ENCODE peak calls at places on chromosomes 16 and 17, in eight cellular contexts. F is progenitor cell of endocrine pancreas; O is NCI-H446 treated with DMSO at 0.1 percent for 48 hours; X is fibroblast of pulmonary artery; Y is activated T-helper 2 cell treated with anti-CD3 and anti-CD28 coated beads, Interferon-gamma antibody, Interleukin-2, Interleukin-4, amounts not matched to agents 10 μg/mL and 5 μg/mL and 100 μg/mL, durations not matched to agents 14 hours and 24 hours and 36 hours; B is activated CD8-positive, alpha-beta memory T cell treated with anti-CD3 and anti-CD28 coated beads for 1 hour; G is pancreas; J is ascending aorta. W is an unnamed sample.

GRCh38 chr17:77393274-77393600 is 252.5 kb downstream of the SEC14L1 start:
- DNase-seq in F (no peak), O (no peak), X (no peak), Y (no peak), B (no peak), G (no peak), J (no peak), W (no peak)

GRCh38 chr16:4098496-4098895 is 17.7 kb downstream of the ADCY9 start:
- DNase-seq in F (no peak), O (no peak), X (peak), Y (no peak), B (no peak), G (no peak), J (no peak), W (no peak)

GRCh38 chr17:59753522-59754467 is 46.3 kb downstream of the VMP1 start:
- DNase-seq in F (no peak), O (peak), X (peak), Y (no peak), B (no peak), G (no peak), J (no peak), W (no peak)

GRCh38 chr17:49585422-49586027 is 9.9 kb downstream of the NXPH3 start:
- DNase-seq in F (no peak), O (no peak), X (no peak), Y (no peak), B (no peak), G (no peak), J (no peak), W (no peak)

GRCh38 chr17:44081681-44082080 is 11.1 kb downstream of the G6PC3 start:
- DNase-seq in F (no peak), O (no peak), X (no peak), Y (no peak), B (no peak), G (no peak), J (no peak), W (no peak)

GRCh38 chr17:59151591-59151990 is 3.4 kb downstream of the SKA2 start:
- DNase-seq in F (no peak), O (no peak), X (peak), Y (no peak), B (no peak), G (no peak), J (no peak), W (no peak)

GRCh38 chr16:58511933-58512815 is 3.1 kb upstream of the SETD6 start:
- DNase-seq in F (peak), O (no peak), X (peak), Y (peak), B (peak), G (peak), J (peak), W (no peak)

GRCh38 chr16:70380205-70380918 is 33.7 kb downstream of the DDX19A start:
- DNase-seq in F (peak), O (no peak), X (peak), Y (peak), B (peak), G (peak), J (peak), W (peak)

GRCh38 chr17:79009397-79010303 is at the start of gene CANT1:
- DNase-seq in F (peak), O (peak), X (peak), Y (peak), B (peak), G (peak), J (peak), W (peak)

GRCh38 chr17:75457047-75457654 is 716 bp downstream of the TMEM94 start:
- DNase-seq in F (no peak), O (peak), X (peak), Y (no peak), B (no peak), G (peak), J (peak), W (no peak)

GRCh38 chr17:79629548-79630049 is 18.7 kb upstream of the RBFOX3 start:
- DNase-seq in F (peak), O (no peak), X (no peak), Y (no peak), B (no peak), G (no peak), J (no peak), W (no peak)

GRCh38 chr17:6497496-6498221 is 53.4 kb downstream of the PIMREG start:
- DNase-seq in F (no peak), O (no peak), X (no peak), Y (no peak), B (no peak), G (no peak), J (peak), W (no peak)

GRCh38 chr17:38879878-38880727 is 10.2 kb downstream of the LASP1 start:
- DNase-seq in F (no peak), O (no peak), X (peak), Y (no peak), B (no peak), G (peak), J (peak), W (no peak)

GRCh38 chr16:20937736-20938135 is 37.2 kb downstream of the LYRM1 start:
- DNase-seq in F (no peak), O (no peak), X (no peak), Y (no peak), B (no peak), G (no peak), J (no peak), W (no peak)

GRCh38 chr16:51146256-51146924 is 4.7 kb downstream of the SALL1 start:
- DNase-seq in F (no peak), O (no peak), X (peak), Y (no peak), B (no peak), G (no peak), J (no peak), W (no peak)

GRCh38 chr16:1678500-1679098 is 520 bp downstream of the JPT2 start:
- DNase-seq in F (no peak), O (no peak), X (peak), Y (peak), B (peak), G (peak), J (peak), W (no peak)

GRCh38 chr16:87570564-87570937 is 31.8 kb upstream of the JPH3 start:
- DNase-seq in F (no peak), O (no peak), X (no peak), Y (no peak), B (no peak), G (no peak), J (no peak), W (no peak)

GRCh38 chr17:36691606-36692005 is 90.2 kb downstream of the MRM1 start:
- DNase-seq in F (no peak), O (no peak), X (no peak), Y (no peak), B (no peak), G (no peak), J (no peak), W (no peak)

GRCh38 chr17:30091771-30092170 is 24.8 kb upstream of the NSRP1 start:
- DNase-seq in F (no peak), O (peak), X (peak), Y (no peak), B (no peak), G (no peak), J (no peak), W (peak)

GRCh38 chr16:83733301-83733700 is 74.5 kb upstream of the HSBP1 start:
- DNase-seq in F (no peak), O (no peak), X (no peak), Y (no peak), B (no peak), G (no peak), J (peak), W (no peak)

W was measured in GOT3.